ENCODE peak calls at places on chromosomes 11 and 22, in four cellular contexts. M is A549, P is Panc1, Q is fibroblast of lung. K is an unnamed sample.

GRCh38 chr11:64146036-64146943 is 19.6 kb downstream of the MACROD1 start:
- DNase-seq in Q (no peak), P (no peak), M (peak), K (no peak)

GRCh38 chr11:15742626-15743243 is 613.6 kb downstream of the SOX6 start:
- DNase-seq in P (no peak), M (no peak), Q (peak), K (no peak)

GRCh38 chr11:34250732-34251639 is 106.8 kb downstream of the ABTB2 start:
- DNase-seq in M (peak), P (peak), Q (peak), K (no peak)

GRCh38 chr11:57649826-57650738 is at the start of gene YPEL4:
- DNase-seq in P (no peak), M (peak), Q (peak), K (no peak)

GRCh38 chr11:14578551-14578956 is 58.4 kb upstream of the PSMA1 start:
- DNase-seq in P (no peak), M (peak), Q (peak), K (peak)

GRCh38 chr11:64028398-64029115 is 7.2 kb upstream of the FLRT1 start:
- DNase-seq in Q (peak), M (no peak), P (no peak), K (no peak)

GRCh38 chr11:19683141-19683805 is 29.4 kb upstream of the NAV2 start:
- DNase-seq in M (no peak), P (no peak), Q (no peak), K (no peak)

GRCh38 chr11:4932751-4933150 is 8.6 kb upstream of the OR51G1 start:
- DNase-seq in Q (no peak), P (no peak), M (no peak), K (no peak)

GRCh38 chr11:76153609-76153949 is 52.7 kb downstream of the WNT11 start:
- DNase-seq in P (no peak), Q (peak), M (no peak), K (no peak)

GRCh38 chr22:49582671-49583070 is 245.0 kb downstream of the BRD1 start:
- DNase-seq in P (no peak), Q (no peak), M (no peak), K (no peak)

GRCh38 chr11:15006139-15006759 is 34.1 kb upstream of the CALCA start:
- DNase-seq in Q (peak), M (peak), P (peak), K (peak)

GRCh38 chr11:125257185-125257584 is 92.6 kb downstream of the PKNOX2 start:
- DNase-seq in P (no peak), Q (no peak), M (peak), K (no peak)

GRCh38 chr11:116870054-116870453 is 32.6 kb upstream of the APOA1 start:
- DNase-seq in Q (no peak), P (no peak), M (no peak), K (no peak)

GRCh38 chr11:17013548-17014320 is 480 bp downstream of the PLEKHA7 start:
- DNase-seq in Q (peak), M (no peak), P (no peak), K (no peak)

GRCh38 chr22:49129736-49130135 is 697.9 kb downstream of the BRD1 start:
- DNase-seq in P (no peak), Q (no peak), M (no peak), K (no peak)

GRCh38 chr22:49657974-49658550 is 169.6 kb downstream of the BRD1 start:
- DNase-seq in M (no peak), Q (no peak), P (no peak), K (no peak)

GRCh38 chr11:71333473-71333872 is 81.1 kb upstream of the SHANK2 start:
- DNase-seq in P (no peak), M (no peak), Q (no peak), K (no peak)

GRCh38 chr22:24412274-24412673 is 15.1 kb upstream of the ADORA2A start:
- DNase-seq in P (no peak), M (no peak), Q (no peak), K (no peak)

DNA sequence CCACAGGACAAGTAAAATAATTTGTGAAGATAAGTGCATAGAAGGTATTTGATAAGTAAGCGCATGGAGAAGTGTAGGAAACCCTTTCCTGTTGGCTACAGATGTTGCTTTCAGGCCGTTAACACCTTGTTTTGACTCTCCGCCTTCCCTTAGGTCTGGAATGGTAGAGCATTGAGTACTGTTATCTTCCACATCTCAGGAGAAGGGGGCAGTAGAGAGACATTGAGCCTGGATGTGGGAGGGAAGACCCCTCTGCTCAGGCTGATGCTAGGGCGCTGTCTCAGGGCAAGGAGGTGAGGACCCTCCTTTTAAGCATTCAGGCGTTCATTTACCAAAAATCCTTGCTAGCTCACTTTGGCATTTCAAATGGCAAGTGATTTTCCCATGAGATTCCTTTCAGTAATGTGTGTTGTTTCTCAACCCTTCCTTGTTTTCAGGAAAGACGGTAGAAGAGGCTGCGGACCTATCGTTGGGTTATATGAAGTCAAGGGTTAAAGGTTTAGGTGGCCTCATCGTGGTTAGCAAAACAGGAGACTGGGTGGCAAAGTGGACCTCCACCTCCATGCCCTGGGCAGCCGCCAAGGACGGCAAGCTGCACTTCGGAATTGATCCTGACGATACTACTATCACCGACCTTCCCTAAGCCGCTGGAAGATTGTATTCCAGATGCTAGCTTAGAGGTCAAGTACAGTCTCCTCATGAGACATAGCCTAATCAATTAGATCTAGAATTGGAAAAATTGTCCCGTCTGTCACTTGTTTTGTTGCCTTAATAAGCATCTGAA is 27.0 kb upstream of the SCGB1A1 start:
- DNase-seq in Q (no peak), P (no peak), M (no peak), K (no peak)
- TF ChIP-seq CTCF in Q (no peak), P (peak), M (no peak), K (no peak)

DNA sequence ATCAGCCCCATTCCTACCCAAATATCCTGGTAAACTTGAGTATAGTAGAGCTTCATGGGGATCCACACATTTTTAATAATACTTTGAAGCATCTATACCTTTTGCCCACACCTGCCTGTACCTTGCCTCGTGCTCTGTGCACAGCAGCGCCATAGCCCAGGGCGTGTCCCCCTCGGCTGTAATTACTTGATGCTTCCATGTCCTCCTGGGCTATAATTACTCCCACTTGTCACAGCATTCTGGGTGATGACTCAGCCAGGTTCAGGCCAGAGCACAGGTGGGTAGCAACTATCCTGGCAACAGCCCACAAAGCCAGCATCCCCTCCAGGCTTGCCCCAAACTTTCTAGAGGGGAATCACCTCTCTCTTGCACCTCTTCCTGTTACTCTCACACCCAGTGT is 23.7 kb upstream of the SLC36A4 start:
- DNase-seq in M (no peak), Q (no peak), P (no peak), K (no peak)
- H3K4me3 ChIP-seq in M (no peak), Q (no peak), P (no peak), K (no peak)

GRCh38 chr11:130197386-130198035 is 37.9 kb downstream of the ST14 start:
- DNase-seq in M (no peak), P (no peak), Q (peak), K (no peak)

GRCh38 chr11:130198292-130198691 is 38.7 kb downstream of the ST14 start:
- DNase-seq in Q (no peak), P (no peak), M (no peak), K (no peak)

GRCh38 chr11:130201026-130201425 is 41.4 kb downstream of the ST14 start:
- DNase-seq in Q (no peak), P (no peak), M (no peak), K (no peak)

GRCh38 chr11:130199792-130200191 is 40.2 kb downstream of the ST14 start:
- DNase-seq in P (no peak), M (no peak), Q (no peak), K (no peak)

DNA sequence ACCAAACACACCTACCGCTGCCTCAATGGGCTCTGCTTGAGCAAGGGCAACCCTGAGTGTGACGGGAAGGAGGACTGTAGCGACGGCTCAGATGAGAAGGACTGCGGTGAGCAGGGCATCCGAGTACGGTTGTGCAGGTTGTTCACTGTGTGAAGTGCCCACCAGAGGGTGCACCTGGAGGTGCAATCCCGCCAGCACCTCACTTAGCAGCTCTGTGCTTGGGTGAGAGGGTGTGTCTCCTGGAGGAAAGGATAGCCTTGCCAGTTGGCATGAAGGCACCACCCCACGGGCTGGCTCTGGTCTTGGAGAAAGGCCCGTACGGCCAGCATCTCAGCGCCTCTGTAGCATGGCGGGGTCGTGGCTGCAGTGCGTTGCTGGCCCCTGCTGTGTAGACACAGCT is 39.4 kb downstream of the ST14 start:
- DNase-seq in P (no peak), M (no peak), Q (no peak), K (no peak)
- TF ChIP-seq CTCF in P (no peak), M (no peak), Q (no peak), K (peak)

GRCh38 chr22:37211853-37212173 is 464 bp downstream of the SSTR3 start:
- DNase-seq in P (no peak), Q (no peak), M (no peak), K (no peak)

GRCh38 chr22:37211075-37211852 is 1.0 kb downstream of the SSTR3 start:
- DNase-seq in Q (no peak), M (no peak), P (no peak), K (no peak)

GRCh38 chr22:37213218-37213855 is 1.1 kb upstream of the SSTR3 start:
- DNase-seq in M (no peak), P (no peak), Q (no peak), K (no peak)

GRCh38 chr22:37213941-37214340 is 1.7 kb upstream of the SSTR3 start:
- DNase-seq in Q (no peak), P (no peak), M (no peak), K (no peak)

GRCh38 chr22:37212174-37212906 is at the start of gene SSTR3:
- DNase-seq in P (no peak), Q (peak), M (no peak), K (no peak)
- H3K4me3 ChIP-seq in P (no peak), Q (no peak), M (no peak), K (no peak)

DNA sequence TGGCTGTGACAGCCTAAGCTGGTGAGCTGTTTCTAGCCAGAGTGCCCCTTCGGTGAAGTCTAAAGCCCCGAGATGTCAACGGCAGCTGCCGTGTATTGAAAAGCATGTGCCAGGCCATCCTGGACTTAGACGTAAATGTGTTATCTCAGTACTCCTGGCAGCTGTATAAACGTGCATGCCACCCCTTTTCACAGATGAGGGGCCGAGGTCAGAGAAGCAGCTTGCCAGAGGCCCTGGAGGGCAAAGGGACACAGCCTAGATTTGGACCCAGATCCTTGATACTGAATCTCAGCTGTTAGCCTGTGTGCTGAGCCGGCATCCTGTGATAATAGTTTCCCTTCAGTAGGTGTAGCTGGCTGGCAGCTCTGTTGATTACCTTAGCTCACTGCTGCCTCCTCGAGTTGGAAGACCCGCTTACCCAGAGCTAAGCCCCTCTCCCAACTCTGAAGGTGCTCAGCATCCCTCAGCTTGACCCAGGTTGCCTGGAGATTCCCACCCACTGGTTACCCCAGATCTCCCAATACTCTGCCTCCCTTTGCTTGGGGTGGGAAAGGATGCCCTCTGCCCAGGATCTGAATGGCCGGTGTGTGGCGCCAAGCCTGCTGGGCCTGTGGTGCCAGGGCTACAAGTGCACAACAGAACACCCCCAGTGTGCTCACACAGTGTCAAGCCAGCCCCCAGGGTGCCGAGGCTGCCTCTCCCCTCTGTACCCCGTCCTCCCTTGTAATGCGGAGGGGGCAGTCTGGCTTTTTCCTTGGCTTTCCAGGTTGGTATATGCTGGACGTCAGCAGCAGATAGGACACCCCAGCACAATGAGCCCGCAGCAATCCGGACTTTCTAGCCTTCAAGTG is 59.8 kb upstream of the WNT7B start:
- DNase-seq in Q (peak), P (no peak), M (peak), K (no peak)
- TF ChIP-seq CTCF in Q (no peak), P (no peak), M (peak), K (peak)